ENCODE peak calls at places on chromosomes 11 and 22, in five cellular contexts. Y, P, C, D and Z are unnamed samples.

GRCh38 chr22:27195104-27195503 is 537.7 kb downstream of the MIAT start:
- DNase-seq in Y (no peak), P (no peak), D (no peak), C (no peak), Z (no peak)

GRCh38 chr11:118322721-118323120 is 18.2 kb downstream of the CD3E start:
- DNase-seq in P (no peak), D (no peak), Y (no peak), C (no peak), Z (no peak)

GRCh38 chr11:134397304-134398078 is 14.6 kb downstream of the B3GAT1 start:
- DNase-seq in D (no peak), P (no peak), C (no peak), Y (no peak), Z (no peak)

GRCh38 chr11:120021978-120022377 is 115.9 kb downstream of the TRIM29 start:
- DNase-seq in Y (no peak), P (no peak), C (no peak), D (no peak), Z (no peak)

GRCh38 chr11:118820412-118821357 is 29.7 kb upstream of the DDX6 start:
- DNase-seq in Y (peak; percentile 72), D (no peak), C (peak; percentile 18), P (peak; percentile 92), Z (no peak)

GRCh38 chr11:34214961-34215805 is 109.8 kb downstream of the NAT10 start:
- DNase-seq in Y (no peak), P (no peak), D (no peak), C (peak; percentile 52), Z (no peak)

GRCh38 chr11:10612217-10612862 is 43.9 kb upstream of the LYVE1 start:
- DNase-seq in D (no peak), Y (no peak), C (no peak), P (no peak), Z (no peak)

GRCh38 chr11:75768909-75769771 is 562 bp downstream of the DGAT2 start:
- DNase-seq in Y (no peak), C (no peak), P (no peak), D (no peak), Z (no peak)

GRCh38 chr11:105282658-105283057 is 143.1 kb upstream of the CARD18 start:
- DNase-seq in D (no peak), C (no peak), P (no peak), Y (no peak), Z (no peak)

GRCh38 chr11:32576456-32576855 is 7.2 kb upstream of the EIF3M start:
- DNase-seq in P (no peak), D (no peak), Y (no peak), C (no peak), Z (no peak)

GRCh38 chr22:44801476-44801875 is 49.1 kb downstream of the ARHGAP8 start:
- DNase-seq in C (no peak), Y (no peak), P (no peak), D (no peak), Z (no peak)

GRCh38 chr11:18650859-18651557 is 16.9 kb upstream of the SPTY2D1 start:
- DNase-seq in C (no peak), P (no peak), D (no peak), Y (peak; percentile 46), Z (no peak)

GRCh38 chr11:115918579-115918978 is 414.4 kb upstream of the CADM1 start:
- DNase-seq in Y (no peak), D (no peak), C (no peak), P (no peak), Z (no peak)

GRCh38 chr22:45585946-45586540 is 83.4 kb downstream of the FBLN1 start:
- DNase-seq in Y (no peak), D (no peak), P (no peak), C (no peak), Z (no peak)

GRCh38 chr11:120869516-120870011 is 154.3 kb upstream of the TBCEL start:
- DNase-seq in D (no peak), P (no peak), Y (no peak), C (no peak), Z (no peak)

GRCh38 chr11:123590296-123590912 is 64.0 kb downstream of the SCN3B start:
- DNase-seq in C (peak; percentile 64), P (no peak), D (no peak), Y (no peak), Z (no peak)

GRCh38 chr11:126132319-126132718 is 69.7 kb upstream of the CDON start:
- DNase-seq in D (no peak), Y (no peak), C (no peak), P (peak; percentile 74), Z (no peak)

GRCh38 chr11:68118753-68119448 is 2.3 kb downstream of the CHKA start:
- DNase-seq in C (no peak), P (no peak), D (no peak), Y (no peak), Z (no peak)

GRCh38 chr22:22883090-22883727 is 4.4 kb upstream of the IGLL5 start:
- DNase-seq in Y (no peak), D (no peak), C (no peak), P (peak; percentile 2), Z (no peak)

GRCh38 chr11:27183672-27184457 is 143.2 kb downstream of the BBOX1 start:
- DNase-seq in C (no peak), Y (peak; percentile 23), P (peak; percentile 23), D (no peak), Z (no peak)

GRCh38 chr11:57357827-57358226 is 19.7 kb downstream of the P2RX3 start:
- DNase-seq in D (no peak), P (no peak), Y (no peak), C (no peak), Z (no peak)

GRCh38 chr11:124123587-124123986 is 8.3 kb downstream of the VWA5A start:
- DNase-seq in D (no peak), P (no peak), Y (no peak), C (no peak), Z (no peak)

GRCh38 chr11:104191124-104191523 is 27.2 kb upstream of the PDGFD start:
- DNase-seq in D (no peak), C (no peak), Y (no peak), P (no peak), Z (no peak)

GRCh38 chr11:112132737-112133136 is 31.2 kb downstream of the IL18 start:
- DNase-seq in P (no peak), Y (no peak), C (no peak), D (no peak), Z (no peak)

GRCh38 chr22:48797731-48798130 is 1029.9 kb downstream of the BRD1 start:
- DNase-seq in Y (no peak), P (no peak), D (no peak), C (no peak), Z (no peak)

GRCh38 chr22:18005201-18005926 is 19.0 kb downstream of the MICAL3 start:
- DNase-seq in D (no peak), Y (peak; percentile 58), P (no peak), C (no peak), Z (no peak)

GRCh38 chr22:40782521-40782920 is 36.6 kb downstream of the SLC25A17 start:
- DNase-seq in P (no peak), Y (no peak), D (no peak), C (no peak), Z (no peak)

GRCh38 chr11:76361773-76362172 is 19.2 kb downstream of the THAP12 start:
- DNase-seq in P (no peak), D (no peak), Y (no peak), C (no peak), Z (no peak)

GRCh38 chr22:46991666-46992065 is 229.2 kb downstream of the TBC1D22A start:
- DNase-seq in D (no peak), Y (no peak), P (no peak), C (no peak), Z (no peak)

GRCh38 chr22:36003972-36004674 is 24.5 kb downstream of the RBFOX2 start:
- DNase-seq in C (no peak), P (no peak), Y (no peak), D (no peak), Z (no peak)

GRCh38 chr11:95363710-95364109 is 132.7 kb upstream of the SESN3 start:
- DNase-seq in Y (no peak), D (no peak), P (no peak), C (no peak), Z (no peak)
- TF ChIP-seq CTCF in Y (no peak), D (no peak), P (no peak), C (no peak), Z (no peak)

GRCh38 chr22:32607086-32607485 is 132.5 kb downstream of the FBXO7 start:
- DNase-seq in Y (no peak), P (no peak), D (no peak), C (no peak), Z (no peak)
- TF ChIP-seq CTCF in Y (no peak), P (no peak), D (no peak), C (no peak), Z (no peak)

DNA sequence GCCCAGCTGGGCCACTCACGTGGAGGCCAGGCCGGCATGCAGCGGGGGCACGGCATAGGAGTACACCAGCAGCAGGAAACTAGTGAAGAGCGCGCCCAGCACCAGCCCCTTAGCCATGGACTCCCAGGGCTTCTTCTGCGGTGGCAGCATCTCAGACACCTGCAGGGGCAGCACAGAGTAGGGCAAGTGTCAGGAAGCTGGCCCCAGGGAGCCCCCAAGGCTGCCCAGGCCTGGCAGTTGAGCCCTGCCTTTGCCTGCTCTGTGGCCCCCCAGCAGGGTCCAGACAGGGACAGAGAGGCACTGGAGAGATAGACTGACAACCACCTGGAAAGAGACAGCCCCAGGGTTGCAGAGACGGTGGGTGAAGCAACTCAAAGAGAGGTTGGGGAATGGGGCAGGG is 10.7 kb upstream of the SEC14L6 start:
- DNase-seq in P (no peak), D (no peak), Y (no peak), C (no peak), Z (no peak)
- TF ChIP-seq CTCF in P (no peak), D (no peak), Y (no peak), C (peak; percentile 6), Z (no peak)

DNA sequence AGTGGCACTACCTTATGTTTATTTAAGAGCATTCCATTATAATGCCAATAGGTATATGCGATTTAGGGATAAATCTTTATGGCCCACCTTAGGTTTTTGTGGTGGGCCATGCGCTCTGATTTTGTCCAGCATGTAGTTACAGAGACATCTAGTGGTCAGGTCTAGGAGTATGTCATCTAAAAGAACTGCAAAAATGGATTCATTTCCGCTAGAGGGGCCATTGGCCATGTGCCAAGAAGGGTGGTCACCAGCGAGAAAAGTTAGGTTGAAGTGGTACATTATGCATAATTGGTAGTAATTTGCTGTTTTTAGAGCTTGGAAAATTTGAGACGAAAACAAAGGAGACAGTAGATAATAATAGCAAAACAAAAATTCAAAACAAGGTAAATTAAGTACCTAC is 27.7 kb downstream of the LRRC4C start:
- DNase-seq in Y (no peak), C (no peak), P (no peak), D (no peak), Z (peak; percentile 42)
- TF ChIP-seq CTCF in Y (peak; percentile 47), C (peak; percentile 61), P (no peak), D (peak; percentile 60), Z (no peak)

GRCh38 chr11:15848769-15849168 is 507.6 kb downstream of the SOX6 start:
- DNase-seq in Y (no peak), D (no peak), P (no peak), C (no peak), Z (no peak)

GRCh38 chr11:15849265-15849664 is 507.1 kb downstream of the SOX6 start:
- DNase-seq in P (no peak), Y (no peak), C (no peak), D (no peak), Z (no peak)

GRCh38 chr11:15850992-15851615 is 505.2 kb downstream of the SOX6 start:
- DNase-seq in Y (no peak), C (no peak), P (no peak), D (no peak), Z (no peak)

GRCh38 chr11:15854245-15854644 is 502.1 kb downstream of the SOX6 start:
- DNase-seq in P (no peak), C (no peak), Y (no peak), D (no peak), Z (no peak)

GRCh38 chr11:15852179-15852578 is 504.2 kb downstream of the SOX6 start:
- DNase-seq in Y (no peak), D (no peak), C (no peak), P (no peak), Z (no peak)
- TF ChIP-seq CTCF in Y (peak; percentile 60), D (peak; percentile 50), C (peak; percentile 37), P (no peak), Z (no peak)